ENCODE peak calls at places on chromosome 7, in four cellular contexts. R is PC-9, D is stomach, B is BE2C. K is an unnamed sample. For H3K4me1, the result is how much of the 10 kb centered on the place peaks cover.

GRCh38 chr7:157780721-157781120 is 443.9 kb downstream of the DNAJB6 start:
- DNase-seq in R (no peak), B (no peak), D (no peak), K (no peak)

GRCh38 chr7:2937701-2938513 is 93.8 kb upstream of the GNA12 start:
- DNase-seq in B (no peak), R (no peak), D (no peak), K (no peak)

GRCh38 chr7:119377861-119378260 is 895.1 kb upstream of the KCND2 start:
- DNase-seq in B (no peak), D (no peak), R (no peak), K (no peak)

GRCh38 chr7:155198901-155199845 is 98.5 kb upstream of the INSIG1 start:
- DNase-seq in R (no peak), B (no peak), D (no peak), K (no peak)

GRCh38 chr7:78601728-78602127 is 803.2 kb downstream of the PHTF2 start:
- DNase-seq in D (no peak), R (no peak), B (no peak), K (no peak)

GRCh38 chr7:5634107-5634950 is 147.1 kb downstream of the RNF216 start:
- DNase-seq in D (no peak), B (peak), R (no peak), K (no peak)

GRCh38 chr7:112009081-112009480 is 197.1 kb downstream of the DOCK4 start:
- DNase-seq in R (peak), D (no peak), B (no peak), K (no peak)

GRCh38 chr7:151429555-151430331 is 10.2 kb downstream of the CRYGN start:
- DNase-seq in R (peak), D (peak), B (no peak), K (no peak)

GRCh38 chr7:66366701-66367100 is 161.6 kb downstream of the TPST1 start:
- DNase-seq in B (no peak), R (no peak), D (no peak), K (no peak)

GRCh38 chr7:26399309-26399610 is 107.6 kb downstream of the SNX10 start:
- DNase-seq in R (no peak), B (no peak), D (peak), K (peak)

GRCh38 chr7:114857605-114858004 is 64.3 kb upstream of the MDFIC start:
- DNase-seq in B (no peak), R (no peak), D (no peak), K (no peak)

GRCh38 chr7:33554046-33554445 is 351.3 kb upstream of the BMPER start:
- DNase-seq in R (no peak), D (no peak), B (no peak), K (no peak)

GRCh38 chr7:40676220-40676619 is 541.4 kb downstream of the SUGCT start:
- DNase-seq in R (no peak), D (no peak), B (no peak), K (no peak)

GRCh38 chr7:156897673-156898072 is 4.7 kb upstream of the LMBR1 start:
- DNase-seq in D (no peak), B (no peak), R (no peak), K (no peak)

GRCh38 chr7:111752022-111752582 is 189.8 kb upstream of the IMMP2L start:
- DNase-seq in B (peak), R (no peak), D (peak), K (no peak)

GRCh38 chr7:69104023-69104422 is 494.3 kb upstream of the AUTS2 start:
- DNase-seq in D (no peak), B (no peak), R (no peak), K (no peak)

GRCh38 chr7:80895056-80895455 is 23.8 kb downstream of the SEMA3C start:
- DNase-seq in B (no peak), R (no peak), D (no peak), K (no peak)

GRCh38 chr7:97576043-97576442 is 155.8 kb upstream of the TAC1 start:
- DNase-seq in D (no peak), B (no peak), R (no peak), K (no peak)

GRCh38 chr7:21063106-21063505 is 276.4 kb upstream of the SP8 start:
- DNase-seq in D (no peak), R (no peak), B (no peak), K (no peak)

DNA sequence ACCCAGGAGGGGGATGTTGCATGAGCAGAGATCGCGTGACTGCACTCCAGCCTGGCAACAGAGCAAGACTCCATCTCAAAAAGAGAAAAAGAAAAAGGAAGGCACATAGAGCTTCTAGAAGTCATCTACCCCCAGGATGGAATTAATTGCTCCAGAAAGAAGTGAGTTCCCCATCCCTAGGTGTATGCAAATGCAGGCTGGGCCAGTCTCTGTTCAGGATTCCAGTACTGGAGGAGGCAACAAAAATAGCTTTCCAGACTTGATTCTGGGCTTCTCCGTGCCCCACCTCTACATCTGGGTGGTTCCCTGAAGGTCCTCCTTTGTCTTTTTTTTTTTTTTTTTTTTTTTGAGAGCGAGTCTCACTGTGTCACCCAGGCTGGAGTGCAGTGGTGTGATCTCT is 28.6 kb downstream of the CASTOR2 start:
- DNase-seq in B (no peak), D (no peak), R (no peak), K (no peak)
- H3K4me1 ChIP-seq in B (under half), D (under half), R (under half), K (under half)

GRCh38 chr7:10117815-10118214 is 855.9 kb upstream of the PHF14 start:
- DNase-seq in R (no peak), D (no peak), B (no peak), K (no peak)
- H3K4me1 ChIP-seq in R (under half), D (under half), B (under half), K (under half)

GRCh38 chr7:29609162-29610030 is 45.8 kb downstream of the PRR15 start:
- DNase-seq in D (peak), R (peak), B (no peak), K (no peak)
- H3K4me1 ChIP-seq in D (under half), R (half or more), B (under half), K (under half)

GRCh38 chr7:353746-354325 is 63.9 kb downstream of the FOXL3 start:
- DNase-seq in R (no peak), D (no peak), B (no peak), K (no peak)

GRCh38 chr7:356087-356486 is 66.1 kb downstream of the FOXL3 start:
- DNase-seq in D (no peak), B (no peak), R (no peak), K (no peak)

GRCh38 chr7:356691-357462 is 66.9 kb downstream of the FOXL3 start:
- DNase-seq in B (no peak), D (no peak), R (no peak), K (peak)

GRCh38 chr7:354597-355470 is 64.9 kb downstream of the FOXL3 start:
- DNase-seq in B (no peak), D (no peak), R (no peak), K (no peak)

GRCh38 chr7:355568-355967 is 65.6 kb downstream of the FOXL3 start:
- DNase-seq in B (no peak), R (no peak), D (no peak), K (no peak)
- H3K4me1 ChIP-seq in B (under half), R (under half), D (under half), K (under half)